ENCODE peak calls at places on chromosomes 3 and 15, in five cellular contexts. I is K562, G is HepG2, R is H1, S is GM12878. U is an unnamed sample.

GRCh38 chr15:65796610-65797012 is 4.5 kb upstream of the DENND4A start:
- DNase-seq in I (peak; percentile 53), G (no peak), R (no peak), S (no peak), U (no peak)

GRCh38 chr15:39530446-39531342 is 50.2 kb upstream of the THBS1 start:
- DNase-seq in I (no peak), G (no peak), R (no peak), S (no peak), U (no peak)

GRCh38 chr15:57388199-57388863 is 12.0 kb downstream of the CGNL1 start:
- DNase-seq in I (no peak), G (no peak), R (no peak), S (no peak), U (no peak)

GRCh38 chr3:161420746-161421145 is 49.4 kb upstream of the SPTSSB start:
- DNase-seq in I (no peak), G (peak; percentile 94), R (no peak), S (no peak), U (no peak)

GRCh38 chr3:168647582-168647981 is 551.9 kb upstream of the GOLIM4 start:
- DNase-seq in I (no peak), G (no peak), R (no peak), S (no peak), U (no peak)

GRCh38 chr3:71423151-71423906 is 160.2 kb downstream of the FOXP1 start:
- DNase-seq in I (peak; percentile 68), G (no peak), R (no peak), S (no peak), U (no peak)

GRCh38 chr3:63908081-63908736 is 4.0 kb downstream of the SCAANT1 start:
- DNase-seq in I (no peak), G (peak; percentile 10), R (no peak), S (no peak), U (no peak)

GRCh38 chr3:38476157-38476756 is 19.9 kb upstream of the EXOG start:
- DNase-seq in I (no peak), G (no peak), R (no peak), S (no peak), U (no peak)

GRCh38 chr15:27017168-27017809 is 46.3 kb downstream of the GABRG3 start:
- DNase-seq in I (peak; percentile 80), G (peak; percentile 73), R (peak; percentile 94), S (peak; percentile 0), U (no peak)

GRCh38 chr15:59953392-59953883 is 50.7 kb upstream of the FOXB1 start:
- DNase-seq in I (no peak), G (no peak), R (no peak), S (no peak), U (no peak)

GRCh38 chr3:105315157-105315556 is 51.6 kb upstream of the ALCAM start:
- DNase-seq in I (no peak), G (no peak), R (no peak), S (no peak), U (no peak)

GRCh38 chr3:160006282-160007163 is 17.9 kb downstream of the IL12A start:
- DNase-seq in I (peak; percentile 47), G (peak; percentile 47), R (no peak), S (no peak), U (peak; percentile 73)

GRCh38 chr15:38164061-38164460 is 88.6 kb upstream of the SPRED1 start:
- DNase-seq in I (no peak), G (no peak), R (no peak), S (no peak), U (no peak)

GRCh38 chr3:89795506-89795905 is 688.1 kb downstream of the EPHA3 start:
- DNase-seq in I (no peak), G (no peak), R (no peak), S (no peak), U (no peak)

GRCh38 chr15:101723161-101723873 is 956 bp downstream of the TARS3 start:
- DNase-seq in I (no peak), G (no peak), R (no peak), S (peak; percentile 82), U (no peak)

GRCh38 chr3:44000586-44000985 is 241.1 kb upstream of the TOPAZ1 start:
- DNase-seq in I (no peak), G (no peak), R (no peak), S (no peak), U (no peak)

DNA sequence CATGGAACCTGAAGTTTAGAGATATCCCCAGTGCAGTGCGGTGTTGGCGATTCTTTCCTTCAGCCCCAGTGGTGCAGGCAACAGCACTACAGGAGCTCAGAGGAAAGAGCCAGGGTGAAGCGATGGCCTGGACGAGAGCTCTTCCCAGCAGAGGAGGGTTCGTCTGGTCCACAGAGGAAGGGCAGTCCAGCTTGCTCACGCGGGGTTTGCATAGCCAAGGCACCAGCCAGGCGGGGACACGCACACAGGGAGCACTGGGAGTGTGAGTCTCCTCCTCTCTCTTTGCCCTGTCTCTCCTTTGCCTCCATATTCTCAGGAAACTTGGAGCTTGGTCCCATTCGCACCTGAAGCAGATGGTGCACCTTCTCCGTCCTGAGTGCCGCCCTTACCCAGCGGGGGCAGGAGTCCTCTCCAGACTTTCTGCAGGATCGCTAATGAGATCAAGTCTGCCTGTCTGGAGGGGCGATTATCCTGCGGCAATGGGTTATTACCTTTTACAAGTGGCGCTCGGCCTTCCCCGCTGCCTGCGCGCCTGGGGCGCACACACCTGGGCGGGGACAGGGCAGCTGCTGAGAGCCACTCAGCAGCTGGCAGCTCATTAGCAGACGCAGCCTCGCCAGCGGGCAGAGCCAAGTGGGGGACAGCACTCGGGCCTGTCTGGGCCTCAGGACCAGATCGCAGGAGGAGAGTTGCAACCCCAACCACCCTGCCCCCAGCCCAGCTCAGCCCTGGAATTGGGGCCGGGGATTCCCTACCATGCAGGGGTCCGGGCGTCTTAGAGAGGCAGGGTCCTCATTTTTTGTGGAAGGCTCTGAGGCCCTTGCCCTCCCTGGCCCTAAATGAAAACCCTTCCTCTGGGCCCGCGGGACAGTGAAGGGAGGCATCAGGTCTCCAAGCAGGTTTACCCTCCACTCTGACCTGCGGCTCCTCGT is 119.0 kb upstream of the MEF2A start:
- DNase-seq in I (no peak), G (no peak), R (peak; percentile 35), S (no peak), U (no peak)
- TF ChIP-seq SP1 in I (no peak), G (no peak), R (no peak), S (no peak), U (no peak)

GRCh38 chr3:174815750-174816149 is 43.4 kb upstream of the NAALADL2 start:
- DNase-seq in I (no peak), G (no peak), R (no peak), S (no peak), U (no peak)
- H3K27ac ChIP-seq in I (no peak overlapping the region), G (no peak overlapping the region), R (no peak overlapping the region), S (no peak overlapping the region), U (no peak overlapping the region)

GRCh38 chr3:147713234-147714133 is 304.3 kb downstream of the ZIC1 start:
- DNase-seq in I (no peak), G (no peak), R (no peak), S (no peak), U (no peak)

GRCh38 chr3:147712357-147712756 is 303.2 kb downstream of the ZIC1 start:
- DNase-seq in I (no peak), G (peak; percentile 3), R (no peak), S (no peak), U (no peak)
- H2AFZ ChIP-seq in I (no peak overlapping the region), G (no peak overlapping the region), R (no peak overlapping the region), S (no peak overlapping the region), U (no peak overlapping the region)

DNA sequence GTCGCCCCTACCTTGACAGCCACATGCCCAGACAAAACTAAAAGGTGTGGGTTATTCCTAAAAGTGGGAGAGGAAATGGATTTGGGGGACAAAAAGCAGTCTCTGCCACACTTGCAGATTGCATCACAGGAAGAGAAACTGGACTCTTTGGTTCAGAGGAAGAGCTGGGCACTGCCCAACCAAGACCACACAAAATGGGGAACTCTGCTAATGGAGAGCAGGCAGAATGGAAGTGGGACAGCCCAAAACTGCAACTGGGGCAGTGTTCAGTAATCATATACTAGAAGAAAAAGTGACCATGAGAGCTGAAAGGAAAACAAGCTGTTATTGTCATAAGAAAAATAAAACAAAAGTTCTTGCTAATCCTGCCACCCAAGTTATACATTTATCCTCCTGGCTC is 138.9 kb upstream of the FRMD4B start:
- DNase-seq in I (no peak), G (no peak), R (no peak), S (no peak), U (no peak)
- TF ChIP-seq SP1 in I (no peak), G (no peak), R (no peak), S (no peak), U (no peak)